ENCODE peak calls at places on chromosomes 6 and 20, in five cellular contexts. One of them, this sample, is unnamed.

GRCh38 chr20:1623501-1624250 is 3.9 kb upstream of the SIRPB1 start:
- DNase-seq in HCT116: no peak
- DNase-seq in tibial nerve: no peak
- DNase-seq in right cardiac atrium: no peak
- DNase-seq in psoas muscle: no peak
- DNase-seq in this sample: no peak

GRCh38 chr20:63534427-63534830 is 2.7 kb downstream of the PTK6 start:
- DNase-seq in tibial nerve: no peak
- DNase-seq in right cardiac atrium: peak; percentile 30
- DNase-seq in HCT116: no peak
- DNase-seq in psoas muscle: no peak
- DNase-seq in this sample: no peak

GRCh38 chr6:50815436-50816114 is 3.1 kb upstream of the TFAP2B start:
- DNase-seq in right cardiac atrium: no peak
- DNase-seq in tibial nerve: no peak
- DNase-seq in psoas muscle: no peak
- DNase-seq in HCT116: no peak
- DNase-seq in this sample: no peak

GRCh38 chr6:76876922-76877553 is 586.3 kb downstream of the HTR1B start:
- DNase-seq in HCT116: no peak
- DNase-seq in psoas muscle: no peak
- DNase-seq in tibial nerve: no peak
- DNase-seq in right cardiac atrium: peak; percentile 36
- DNase-seq in this sample: peak; percentile 33

GRCh38 chr6:69044534-69044933 is 409.5 kb downstream of the ADGRB3 start:
- DNase-seq in tibial nerve: no peak
- DNase-seq in right cardiac atrium: no peak
- DNase-seq in HCT116: no peak
- DNase-seq in psoas muscle: no peak
- DNase-seq in this sample: no peak

GRCh38 chr6:138667408-138667807 is 106.2 kb upstream of the CCDC28A start:
- DNase-seq in HCT116: no peak
- DNase-seq in tibial nerve: no peak
- DNase-seq in psoas muscle: no peak
- DNase-seq in right cardiac atrium: no peak
- DNase-seq in this sample: no peak

GRCh38 chr6:76615395-76615794 is 542.9 kb upstream of the IMPG1 start:
- DNase-seq in right cardiac atrium: no peak
- DNase-seq in psoas muscle: no peak
- DNase-seq in tibial nerve: no peak
- DNase-seq in HCT116: no peak
- DNase-seq in this sample: no peak

GRCh38 chr6:31079656-31080261 is 32.6 kb downstream of the C6orf15 start:
- DNase-seq in HCT116: peak; percentile 38
- DNase-seq in right cardiac atrium: peak; percentile 82
- DNase-seq in psoas muscle: peak; percentile 46
- DNase-seq in tibial nerve: peak; percentile 52
- DNase-seq in this sample: peak; percentile 86

GRCh38 chr20:41769650-41770049 is 151.5 kb upstream of the CHD6 start:
- DNase-seq in psoas muscle: no peak
- DNase-seq in right cardiac atrium: no peak
- DNase-seq in HCT116: no peak
- DNase-seq in tibial nerve: no peak
- DNase-seq in this sample: no peak

GRCh38 chr20:63053430-63054102 is 46.8 kb upstream of the BHLHE23 start:
- DNase-seq in tibial nerve: no peak
- DNase-seq in psoas muscle: no peak
- DNase-seq in right cardiac atrium: no peak
- DNase-seq in HCT116: no peak
- DNase-seq in this sample: no peak

GRCh38 chr6:161038229-161039003 is 46.8 kb downstream of the MAP3K4 start:
- DNase-seq in tibial nerve: no peak
- DNase-seq in psoas muscle: peak; percentile 21
- DNase-seq in right cardiac atrium: peak; percentile 52
- DNase-seq in HCT116: peak; percentile 45
- DNase-seq in this sample: no peak

GRCh38 chr6:12160350-12160749 is 129.8 kb upstream of the EDN1 start:
- DNase-seq in psoas muscle: no peak
- DNase-seq in tibial nerve: no peak
- DNase-seq in right cardiac atrium: no peak
- DNase-seq in HCT116: no peak
- DNase-seq in this sample: no peak

GRCh38 chr6:135909737-135910387 is 58.4 kb downstream of the PDE7B start:
- DNase-seq in tibial nerve: no peak
- DNase-seq in psoas muscle: no peak
- DNase-seq in right cardiac atrium: no peak
- DNase-seq in HCT116: peak; percentile 76
- DNase-seq in this sample: peak; percentile 71

GRCh38 chr6:157222201-157222981 is 100.9 kb downstream of the TMEM242 start:
- DNase-seq in tibial nerve: no peak
- DNase-seq in psoas muscle: no peak
- DNase-seq in HCT116: no peak
- DNase-seq in right cardiac atrium: peak; percentile 42
- DNase-seq in this sample: no peak

GRCh38 chr6:105331927-105332326 is 71.0 kb downstream of the PREP start:
- DNase-seq in HCT116: no peak
- DNase-seq in right cardiac atrium: no peak
- DNase-seq in psoas muscle: no peak
- DNase-seq in tibial nerve: no peak
- DNase-seq in this sample: no peak

GRCh38 chr20:1813674-1814635 is 81.3 kb upstream of the SIRPA start:
- DNase-seq in HCT116: no peak
- DNase-seq in right cardiac atrium: no peak
- DNase-seq in tibial nerve: no peak
- DNase-seq in psoas muscle: no peak
- DNase-seq in this sample: no peak

GRCh38 chr20:44856847-44857448 is 28.6 kb upstream of the YWHAB start:
- DNase-seq in tibial nerve: no peak
- DNase-seq in psoas muscle: no peak
- DNase-seq in right cardiac atrium: no peak
- DNase-seq in HCT116: no peak
- DNase-seq in this sample: no peak

GRCh38 chr20:22374678-22375590 is 209.4 kb downstream of the FOXA2 start:
- DNase-seq in tibial nerve: no peak
- DNase-seq in psoas muscle: no peak
- DNase-seq in HCT116: no peak
- DNase-seq in right cardiac atrium: no peak
- DNase-seq in this sample: no peak

GRCh38 chr20:19858972-19859371 is 100.9 kb downstream of the RIN2 start:
- DNase-seq in tibial nerve: no peak
- DNase-seq in HCT116: no peak
- DNase-seq in psoas muscle: peak; percentile 50
- DNase-seq in right cardiac atrium: no peak
- DNase-seq in this sample: no peak

GRCh38 chr6:6952484-6952883 is 155.3 kb upstream of the RREB1 start:
- DNase-seq in HCT116: no peak
- DNase-seq in tibial nerve: no peak
- DNase-seq in psoas muscle: no peak
- DNase-seq in right cardiac atrium: no peak
- DNase-seq in this sample: no peak
- H3K27ac ChIP-seq in HCT116: no peak overlapping the region
- H3K27ac ChIP-seq in tibial nerve: no peak overlapping the region
- H3K27ac ChIP-seq in psoas muscle: no peak overlapping the region
- H3K27ac ChIP-seq in right cardiac atrium: no peak overlapping the region
- H3K27ac ChIP-seq in this sample: no peak overlapping the region

DNA sequence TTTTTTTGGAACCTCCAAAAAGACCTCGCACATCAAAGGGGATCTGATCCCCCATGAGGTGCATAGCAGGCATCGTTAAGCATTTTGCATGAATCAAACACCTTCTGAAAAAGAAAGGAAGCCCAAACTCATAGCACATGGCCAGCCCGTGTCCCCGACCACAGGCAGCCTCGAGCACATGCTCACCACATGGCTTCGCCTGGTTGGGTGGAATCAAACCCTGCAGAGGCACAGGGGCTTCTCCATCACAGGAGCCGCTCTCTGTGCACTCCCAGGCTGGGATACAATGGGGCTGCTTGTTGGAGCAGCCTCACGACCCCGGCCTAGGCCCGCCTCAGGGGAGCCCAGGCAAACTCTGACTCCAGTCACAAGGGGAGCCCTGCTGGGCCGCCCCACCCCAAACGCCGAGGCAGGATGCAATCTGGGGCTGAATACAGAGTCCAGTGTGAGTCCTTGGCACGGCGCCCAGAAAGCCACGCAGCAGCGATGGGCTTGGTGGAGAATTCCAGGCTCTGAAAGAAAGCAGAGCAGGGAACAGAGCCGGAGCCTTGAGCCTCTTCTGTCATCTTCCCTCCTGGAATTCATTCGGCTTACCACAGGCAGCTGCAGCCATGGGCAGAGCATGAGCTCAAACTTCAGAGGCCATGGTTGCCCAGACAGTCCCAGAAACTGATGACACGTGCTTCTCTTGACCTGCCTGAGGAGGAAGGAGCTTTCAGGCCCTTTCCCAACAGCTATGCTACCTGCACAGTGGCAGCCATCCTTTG is 441.2 kb upstream of the JARID2 start:
- DNase-seq in tibial nerve: peak; percentile 75
- DNase-seq in HCT116: no peak
- DNase-seq in psoas muscle: peak; percentile 77
- DNase-seq in right cardiac atrium: peak; percentile 96
- DNase-seq in this sample: no peak
- H3K27ac ChIP-seq in tibial nerve: no peak overlapping the region
- H3K27ac ChIP-seq in HCT116: no peak overlapping the region
- H3K27ac ChIP-seq in psoas muscle: no peak overlapping the region
- H3K27ac ChIP-seq in right cardiac atrium: no peak overlapping the region
- H3K27ac ChIP-seq in this sample: peak overlapping the region; percentile 1

DNA sequence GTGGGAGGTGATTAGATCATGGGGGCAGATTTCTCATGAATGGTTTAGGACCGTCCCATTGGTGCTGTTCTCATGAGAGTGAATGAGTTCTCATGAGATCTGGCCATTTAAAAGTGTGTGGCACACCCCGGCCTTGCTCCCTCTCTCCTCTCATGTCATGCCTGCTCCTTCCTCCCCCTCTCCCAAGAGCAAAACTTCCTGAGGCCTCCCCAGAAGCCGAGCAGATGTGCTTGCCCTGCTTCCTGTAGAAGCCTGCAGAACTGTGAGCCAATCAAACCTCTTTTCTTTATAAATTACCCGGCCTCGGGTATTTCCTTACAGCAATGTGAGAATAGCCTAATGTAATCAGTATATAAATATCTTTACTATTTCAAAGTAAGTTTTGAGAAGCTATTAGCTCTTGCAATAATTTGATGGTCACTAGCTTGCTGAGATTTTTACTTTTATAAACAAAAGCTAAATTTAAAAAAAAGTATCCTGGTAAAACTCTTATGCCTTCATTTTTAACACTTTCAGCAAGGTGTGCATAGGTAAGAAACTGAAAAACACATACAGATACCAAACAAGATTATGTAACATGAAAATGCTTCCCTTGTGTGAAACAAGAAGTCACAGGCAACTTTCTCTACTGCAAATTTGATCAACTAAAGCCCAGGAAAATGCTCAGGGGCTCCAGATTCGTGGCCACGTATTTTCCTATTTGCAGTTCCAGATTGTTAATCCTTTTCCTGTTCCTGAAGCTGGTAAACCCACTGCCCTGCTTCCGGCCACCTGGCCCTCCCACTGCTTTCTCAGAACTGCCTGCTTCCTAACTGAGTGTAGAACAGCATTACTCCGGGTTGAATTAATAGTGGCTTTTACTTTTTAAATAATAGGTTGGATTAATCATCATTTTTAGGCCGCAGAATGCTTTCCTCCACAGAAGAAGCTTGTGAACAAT is 395.2 kb upstream of the CNR1 start:
- DNase-seq in HCT116: no peak
- DNase-seq in tibial nerve: no peak
- DNase-seq in right cardiac atrium: no peak
- DNase-seq in psoas muscle: no peak
- DNase-seq in this sample: peak; percentile 27
- H3K27ac ChIP-seq in HCT116: no peak overlapping the region
- H3K27ac ChIP-seq in tibial nerve: no peak overlapping the region
- H3K27ac ChIP-seq in right cardiac atrium: no peak overlapping the region
- H3K27ac ChIP-seq in psoas muscle: no peak overlapping the region
- H3K27ac ChIP-seq in this sample: no peak overlapping the region

GRCh38 chr20:34262488-34263288 is 21.5 kb downstream of the ASIP start:
- DNase-seq in tibial nerve: no peak
- DNase-seq in right cardiac atrium: peak; percentile 75
- DNase-seq in HCT116: no peak
- DNase-seq in psoas muscle: no peak
- DNase-seq in this sample: no peak
- H3K27ac ChIP-seq in tibial nerve: no peak overlapping the region
- H3K27ac ChIP-seq in right cardiac atrium: peak overlapping the region; percentile 88
- H3K27ac ChIP-seq in HCT116: no peak overlapping the region
- H3K27ac ChIP-seq in psoas muscle: peak overlapping the region; percentile 19
- H3K27ac ChIP-seq in this sample: no peak overlapping the region

GRCh38 chr6:145863396-145863795 is 48.8 kb upstream of the FBXO30 start:
- DNase-seq in right cardiac atrium: no peak
- DNase-seq in tibial nerve: no peak
- DNase-seq in psoas muscle: no peak
- DNase-seq in HCT116: no peak
- DNase-seq in this sample: no peak

GRCh38 chr6:145863988-145864616 is 49.5 kb upstream of the FBXO30 start:
- DNase-seq in HCT116: no peak
- DNase-seq in tibial nerve: no peak
- DNase-seq in right cardiac atrium: no peak
- DNase-seq in psoas muscle: no peak
- DNase-seq in this sample: no peak

GRCh38 chr6:145865175-145865574 is 50.6 kb upstream of the FBXO30 start:
- DNase-seq in HCT116: no peak
- DNase-seq in right cardiac atrium: no peak
- DNase-seq in psoas muscle: no peak
- DNase-seq in tibial nerve: no peak
- DNase-seq in this sample: no peak

GRCh38 chr6:145865595-145865994 is 51.0 kb upstream of the FBXO30 start:
- DNase-seq in psoas muscle: no peak
- DNase-seq in right cardiac atrium: no peak
- DNase-seq in HCT116: no peak
- DNase-seq in tibial nerve: no peak
- DNase-seq in this sample: no peak

DNA sequence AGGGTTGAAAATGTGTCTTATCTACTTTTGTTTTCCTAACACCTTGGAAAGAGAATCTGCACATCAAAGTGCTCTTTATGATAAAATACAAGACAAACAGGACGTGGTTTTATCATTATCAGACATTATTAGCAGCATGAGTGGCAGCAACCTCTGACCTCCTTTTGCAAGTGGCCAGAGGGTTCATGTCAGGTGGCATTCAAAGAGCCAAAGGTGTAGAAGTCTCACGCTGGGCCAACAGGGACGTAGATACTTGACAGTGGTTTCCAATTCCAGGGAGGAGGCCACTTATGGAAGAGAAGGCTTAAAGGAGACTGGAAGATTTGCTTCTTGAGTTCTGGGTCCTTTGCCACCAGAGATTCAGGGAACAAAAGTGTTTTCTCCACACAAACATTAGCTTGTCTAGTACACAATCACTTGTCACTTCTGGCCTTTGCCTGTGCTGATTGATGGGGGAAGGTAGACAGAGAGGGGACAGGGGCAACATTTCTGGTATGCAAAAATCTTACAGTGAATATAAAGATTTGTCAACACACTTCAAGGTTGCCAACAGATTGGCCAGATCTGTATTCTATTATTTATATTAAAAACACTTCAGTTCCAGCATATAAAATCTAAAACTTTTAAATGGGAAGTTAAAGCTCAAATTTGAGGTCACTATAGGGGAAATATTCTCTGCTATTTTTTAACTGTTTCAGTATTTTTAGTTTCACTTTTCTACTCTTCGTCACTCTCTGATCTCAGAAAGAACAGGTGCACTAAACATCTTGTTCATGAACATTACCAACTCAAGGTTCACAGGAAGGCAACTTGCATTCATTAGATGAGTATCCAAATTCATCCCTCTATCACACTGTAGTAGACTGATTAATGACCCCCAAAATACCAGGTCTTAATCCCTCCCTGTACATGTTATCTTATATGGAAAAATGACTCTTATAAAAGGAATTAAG is 52.1 kb upstream of the FBXO30 start:
- DNase-seq in tibial nerve: no peak
- DNase-seq in right cardiac atrium: no peak
- DNase-seq in HCT116: no peak
- DNase-seq in psoas muscle: no peak
- DNase-seq in this sample: no peak
- H3K27ac ChIP-seq in tibial nerve: no peak overlapping the region
- H3K27ac ChIP-seq in right cardiac atrium: no peak overlapping the region
- H3K27ac ChIP-seq in HCT116: no peak overlapping the region
- H3K27ac ChIP-seq in psoas muscle: no peak overlapping the region
- H3K27ac ChIP-seq in this sample: no peak overlapping the region